ENCODE peak calls at places on chromosomes 12 and 14, in eight cellular contexts. M is T-helper 9 cell; Z is ovary; U is immature natural killer cell; A is naive thymus-derived CD8-positive, alpha-beta T cell; G is RPMI7951; E is left kidney; Q is lower lobe of right lung. O is an unnamed sample.

GRCh38 chr12:41917827-41918445 is 226.7 kb downstream of the GXYLT1 start:
- DNase-seq in A (no peak), G (no peak), M (no peak), U (no peak), Q (no peak), E (peak; percentile 57), Z (no peak), O (no peak)

GRCh38 chr12:58539295-58539694 is 381.0 kb downstream of the LRIG3 start:
- DNase-seq in Z (no peak), G (no peak), E (no peak), M (no peak), A (no peak), U (no peak), Q (no peak), O (no peak)

GRCh38 chr14:103491691-103492090 is 30.9 kb downstream of the CKB start:
- DNase-seq in Z (no peak), E (no peak), G (no peak), U (no peak), M (no peak), Q (no peak), A (no peak), O (no peak)

GRCh38 chr14:61894452-61895077 is 132.3 kb downstream of the SNAPC1 start:
- DNase-seq in G (peak; percentile 59), E (peak; percentile 83), A (peak; percentile 41), U (peak; percentile 26), Q (peak; percentile 66), M (peak; percentile 26), Z (peak; percentile 19), O (peak; percentile 14)

GRCh38 chr12:104958946-104959841 is 1.1 kb upstream of the SLC41A2 start:
- DNase-seq in E (peak; percentile 44), Q (no peak), G (peak; percentile 70), Z (no peak), A (no peak), U (no peak), M (no peak), O (no peak)

GRCh38 chr12:91219919-91220318 is 37.3 kb upstream of the DCN start:
- DNase-seq in E (no peak), M (no peak), Z (no peak), U (no peak), Q (no peak), G (no peak), A (no peak), O (no peak)

GRCh38 chr12:41274643-41275042 is 86.5 kb downstream of the PDZRN4 start:
- DNase-seq in G (no peak), E (no peak), Q (no peak), M (no peak), U (no peak), A (no peak), Z (no peak), O (no peak)

GRCh38 chr12:132444283-132444682 is 45.7 kb upstream of the FBRSL1 start:
- DNase-seq in M (no peak), Z (no peak), Q (no peak), U (no peak), E (no peak), G (no peak), A (no peak), O (no peak)

GRCh38 chr12:88638956-88639355 is 58.7 kb upstream of the KITLG start:
- DNase-seq in Z (no peak), E (peak; percentile 2), G (no peak), U (no peak), Q (no peak), M (no peak), A (no peak), O (no peak)

O was measured in CD8-positive, alpha-beta memory T cell.